ENCODE peak calls at places on chromosomes 13 and 19, in seven cellular contexts. One of them, this sample, is unnamed.

GRCh38 chr19:1690570-1691307 is 38.3 kb upstream of the TCF3 start:
- DNase-seq in NCI-H1694 treated with DMSO at 0.1 percent for 48 hours: no peak
- DNase-seq in EL: peak
- DNase-seq in NCI-H1105: peak
- DNase-seq in activated T-cell treated with anti-CD3 and anti-CD28 coated beads, Interleukin-2, amount 50 U/mL, for 1 hour: peak
- DNase-seq in GDM1: no peak
- DNase-seq in stimulated activated CD8-positive, alpha-beta memory T cell treated with anti-CD3 and anti-CD28 coated beads, Interleukin-7, amount 100 ng/mL, for 1 hour: peak
- DNase-seq in this sample: peak

GRCh38 chr13:41456768-41457588 is at the start of gene RGCC:
- DNase-seq in NCI-H1694 treated with DMSO at 0.1 percent for 48 hours: no peak
- DNase-seq in EL: peak
- DNase-seq in NCI-H1105: no peak
- DNase-seq in activated T-cell treated with anti-CD3 and anti-CD28 coated beads, Interleukin-2, amount 50 U/mL, for 1 hour: peak
- DNase-seq in GDM1: no peak
- DNase-seq in stimulated activated CD8-positive, alpha-beta memory T cell treated with anti-CD3 and anti-CD28 coated beads, Interleukin-7, amount 100 ng/mL, for 1 hour: peak
- DNase-seq in this sample: no peak

GRCh38 chr13:39408512-39408911 is 194.5 kb downstream of the LHFPL6 start:
- DNase-seq in NCI-H1694 treated with DMSO at 0.1 percent for 48 hours: no peak
- DNase-seq in EL: no peak
- DNase-seq in NCI-H1105: no peak
- DNase-seq in activated T-cell treated with anti-CD3 and anti-CD28 coated beads, Interleukin-2, amount 50 U/mL, for 1 hour: no peak
- DNase-seq in GDM1: no peak
- DNase-seq in stimulated activated CD8-positive, alpha-beta memory T cell treated with anti-CD3 and anti-CD28 coated beads, Interleukin-7, amount 100 ng/mL, for 1 hour: no peak
- DNase-seq in this sample: no peak

GRCh38 chr19:44530777-44531176 is 1.3 kb upstream of the CEACAM20 start:
- DNase-seq in NCI-H1694 treated with DMSO at 0.1 percent for 48 hours: no peak
- DNase-seq in EL: peak
- DNase-seq in NCI-H1105: no peak
- DNase-seq in activated T-cell treated with anti-CD3 and anti-CD28 coated beads, Interleukin-2, amount 50 U/mL, for 1 hour: no peak
- DNase-seq in GDM1: no peak
- DNase-seq in stimulated activated CD8-positive, alpha-beta memory T cell treated with anti-CD3 and anti-CD28 coated beads, Interleukin-7, amount 100 ng/mL, for 1 hour: no peak
- DNase-seq in this sample: no peak

GRCh38 chr13:102295316-102296048 is 106.4 kb downstream of the FGF14 start:
- DNase-seq in NCI-H1694 treated with DMSO at 0.1 percent for 48 hours: no peak
- DNase-seq in EL: no peak
- DNase-seq in NCI-H1105: no peak
- DNase-seq in activated T-cell treated with anti-CD3 and anti-CD28 coated beads, Interleukin-2, amount 50 U/mL, for 1 hour: no peak
- DNase-seq in GDM1: no peak
- DNase-seq in stimulated activated CD8-positive, alpha-beta memory T cell treated with anti-CD3 and anti-CD28 coated beads, Interleukin-7, amount 100 ng/mL, for 1 hour: no peak
- DNase-seq in this sample: no peak

GRCh38 chr13:52862358-52863206 is 14.1 kb upstream of the PCDH8 start:
- DNase-seq in NCI-H1694 treated with DMSO at 0.1 percent for 48 hours: peak
- DNase-seq in EL: peak
- DNase-seq in NCI-H1105: no peak
- DNase-seq in activated T-cell treated with anti-CD3 and anti-CD28 coated beads, Interleukin-2, amount 50 U/mL, for 1 hour: no peak
- DNase-seq in GDM1: peak
- DNase-seq in stimulated activated CD8-positive, alpha-beta memory T cell treated with anti-CD3 and anti-CD28 coated beads, Interleukin-7, amount 100 ng/mL, for 1 hour: no peak
- DNase-seq in this sample: no peak

GRCh38 chr19:46357846-46358583 is 11.1 kb downstream of the PPP5C start:
- DNase-seq in NCI-H1694 treated with DMSO at 0.1 percent for 48 hours: no peak
- DNase-seq in EL: peak
- DNase-seq in NCI-H1105: no peak
- DNase-seq in activated T-cell treated with anti-CD3 and anti-CD28 coated beads, Interleukin-2, amount 50 U/mL, for 1 hour: no peak
- DNase-seq in GDM1: no peak
- DNase-seq in stimulated activated CD8-positive, alpha-beta memory T cell treated with anti-CD3 and anti-CD28 coated beads, Interleukin-7, amount 100 ng/mL, for 1 hour: no peak
- DNase-seq in this sample: no peak

GRCh38 chr19:55939206-55939605 is 7.1 kb upstream of the NLRP13 start:
- DNase-seq in NCI-H1694 treated with DMSO at 0.1 percent for 48 hours: no peak
- DNase-seq in EL: no peak
- DNase-seq in NCI-H1105: no peak
- DNase-seq in activated T-cell treated with anti-CD3 and anti-CD28 coated beads, Interleukin-2, amount 50 U/mL, for 1 hour: no peak
- DNase-seq in GDM1: no peak
- DNase-seq in stimulated activated CD8-positive, alpha-beta memory T cell treated with anti-CD3 and anti-CD28 coated beads, Interleukin-7, amount 100 ng/mL, for 1 hour: no peak
- DNase-seq in this sample: no peak

GRCh38 chr13:52452470-52452869 is 2.0 kb upstream of the VPS36 start:
- DNase-seq in NCI-H1694 treated with DMSO at 0.1 percent for 48 hours: no peak
- DNase-seq in EL: no peak
- DNase-seq in NCI-H1105: no peak
- DNase-seq in activated T-cell treated with anti-CD3 and anti-CD28 coated beads, Interleukin-2, amount 50 U/mL, for 1 hour: no peak
- DNase-seq in GDM1: no peak
- DNase-seq in stimulated activated CD8-positive, alpha-beta memory T cell treated with anti-CD3 and anti-CD28 coated beads, Interleukin-7, amount 100 ng/mL, for 1 hour: no peak
- DNase-seq in this sample: no peak

GRCh38 chr19:44741258-44741731 is 7.2 kb upstream of the BCL3 start:
- DNase-seq in NCI-H1694 treated with DMSO at 0.1 percent for 48 hours: no peak
- DNase-seq in EL: no peak
- DNase-seq in NCI-H1105: no peak
- DNase-seq in activated T-cell treated with anti-CD3 and anti-CD28 coated beads, Interleukin-2, amount 50 U/mL, for 1 hour: no peak
- DNase-seq in GDM1: no peak
- DNase-seq in stimulated activated CD8-positive, alpha-beta memory T cell treated with anti-CD3 and anti-CD28 coated beads, Interleukin-7, amount 100 ng/mL, for 1 hour: no peak
- DNase-seq in this sample: no peak

GRCh38 chr19:16673226-16673625 is 12.3 kb downstream of the TMEM38A start:
- DNase-seq in NCI-H1694 treated with DMSO at 0.1 percent for 48 hours: no peak
- DNase-seq in EL: no peak
- DNase-seq in NCI-H1105: no peak
- DNase-seq in activated T-cell treated with anti-CD3 and anti-CD28 coated beads, Interleukin-2, amount 50 U/mL, for 1 hour: no peak
- DNase-seq in GDM1: no peak
- DNase-seq in stimulated activated CD8-positive, alpha-beta memory T cell treated with anti-CD3 and anti-CD28 coated beads, Interleukin-7, amount 100 ng/mL, for 1 hour: no peak
- DNase-seq in this sample: no peak

GRCh38 chr19:43561144-43561970 is 14.0 kb downstream of the XRCC1 start:
- DNase-seq in NCI-H1694 treated with DMSO at 0.1 percent for 48 hours: no peak
- DNase-seq in EL: no peak
- DNase-seq in NCI-H1105: no peak
- DNase-seq in activated T-cell treated with anti-CD3 and anti-CD28 coated beads, Interleukin-2, amount 50 U/mL, for 1 hour: no peak
- DNase-seq in GDM1: no peak
- DNase-seq in stimulated activated CD8-positive, alpha-beta memory T cell treated with anti-CD3 and anti-CD28 coated beads, Interleukin-7, amount 100 ng/mL, for 1 hour: no peak
- DNase-seq in this sample: no peak

GRCh38 chr19:954672-955494 is 29.0 kb downstream of the ARID3A start:
- DNase-seq in NCI-H1694 treated with DMSO at 0.1 percent for 48 hours: no peak
- DNase-seq in EL: no peak
- DNase-seq in NCI-H1105: no peak
- DNase-seq in activated T-cell treated with anti-CD3 and anti-CD28 coated beads, Interleukin-2, amount 50 U/mL, for 1 hour: no peak
- DNase-seq in GDM1: no peak
- DNase-seq in stimulated activated CD8-positive, alpha-beta memory T cell treated with anti-CD3 and anti-CD28 coated beads, Interleukin-7, amount 100 ng/mL, for 1 hour: no peak
- DNase-seq in this sample: no peak

GRCh38 chr13:20359335-20359734 is 127.2 kb upstream of the GJB6 start:
- DNase-seq in NCI-H1694 treated with DMSO at 0.1 percent for 48 hours: no peak
- DNase-seq in EL: peak
- DNase-seq in NCI-H1105: no peak
- DNase-seq in activated T-cell treated with anti-CD3 and anti-CD28 coated beads, Interleukin-2, amount 50 U/mL, for 1 hour: no peak
- DNase-seq in GDM1: no peak
- DNase-seq in stimulated activated CD8-positive, alpha-beta memory T cell treated with anti-CD3 and anti-CD28 coated beads, Interleukin-7, amount 100 ng/mL, for 1 hour: no peak
- DNase-seq in this sample: no peak

GRCh38 chr13:54637377-54637776 is 1608.8 kb downstream of the OLFM4 start:
- DNase-seq in NCI-H1694 treated with DMSO at 0.1 percent for 48 hours: no peak
- DNase-seq in EL: no peak
- DNase-seq in NCI-H1105: no peak
- DNase-seq in activated T-cell treated with anti-CD3 and anti-CD28 coated beads, Interleukin-2, amount 50 U/mL, for 1 hour: no peak
- DNase-seq in GDM1: no peak
- DNase-seq in stimulated activated CD8-positive, alpha-beta memory T cell treated with anti-CD3 and anti-CD28 coated beads, Interleukin-7, amount 100 ng/mL, for 1 hour: no peak
- DNase-seq in this sample: no peak

GRCh38 chr19:12331211-12331941 is 2.1 kb downstream of the ZNF563 start:
- DNase-seq in NCI-H1694 treated with DMSO at 0.1 percent for 48 hours: no peak
- DNase-seq in EL: no peak
- DNase-seq in NCI-H1105: no peak
- DNase-seq in activated T-cell treated with anti-CD3 and anti-CD28 coated beads, Interleukin-2, amount 50 U/mL, for 1 hour: peak
- DNase-seq in GDM1: no peak
- DNase-seq in stimulated activated CD8-positive, alpha-beta memory T cell treated with anti-CD3 and anti-CD28 coated beads, Interleukin-7, amount 100 ng/mL, for 1 hour: no peak
- DNase-seq in this sample: no peak

GRCh38 chr19:623175-623916 is 10.0 kb downstream of the POLRMT start:
- DNase-seq in NCI-H1694 treated with DMSO at 0.1 percent for 48 hours: no peak
- DNase-seq in EL: no peak
- DNase-seq in NCI-H1105: no peak
- DNase-seq in activated T-cell treated with anti-CD3 and anti-CD28 coated beads, Interleukin-2, amount 50 U/mL, for 1 hour: no peak
- DNase-seq in GDM1: no peak
- DNase-seq in stimulated activated CD8-positive, alpha-beta memory T cell treated with anti-CD3 and anti-CD28 coated beads, Interleukin-7, amount 100 ng/mL, for 1 hour: no peak
- DNase-seq in this sample: no peak

GRCh38 chr13:113646376-113646775 is 11.6 kb downstream of the ATP4B start:
- DNase-seq in NCI-H1694 treated with DMSO at 0.1 percent for 48 hours: no peak
- DNase-seq in EL: no peak
- DNase-seq in NCI-H1105: peak
- DNase-seq in activated T-cell treated with anti-CD3 and anti-CD28 coated beads, Interleukin-2, amount 50 U/mL, for 1 hour: no peak
- DNase-seq in GDM1: no peak
- DNase-seq in stimulated activated CD8-positive, alpha-beta memory T cell treated with anti-CD3 and anti-CD28 coated beads, Interleukin-7, amount 100 ng/mL, for 1 hour: no peak
- DNase-seq in this sample: no peak

GRCh38 chr19:55700813-55701212 is 25.8 kb downstream of the EPN1 start:
- DNase-seq in NCI-H1694 treated with DMSO at 0.1 percent for 48 hours: no peak
- DNase-seq in EL: no peak
- DNase-seq in NCI-H1105: no peak
- DNase-seq in activated T-cell treated with anti-CD3 and anti-CD28 coated beads, Interleukin-2, amount 50 U/mL, for 1 hour: no peak
- DNase-seq in GDM1: no peak
- DNase-seq in stimulated activated CD8-positive, alpha-beta memory T cell treated with anti-CD3 and anti-CD28 coated beads, Interleukin-7, amount 100 ng/mL, for 1 hour: no peak
- DNase-seq in this sample: no peak

GRCh38 chr19:51366999-51367564 is 894 bp upstream of the ETFB start:
- DNase-seq in NCI-H1694 treated with DMSO at 0.1 percent for 48 hours: no peak
- DNase-seq in EL: no peak
- DNase-seq in NCI-H1105: no peak
- DNase-seq in activated T-cell treated with anti-CD3 and anti-CD28 coated beads, Interleukin-2, amount 50 U/mL, for 1 hour: peak
- DNase-seq in GDM1: peak
- DNase-seq in stimulated activated CD8-positive, alpha-beta memory T cell treated with anti-CD3 and anti-CD28 coated beads, Interleukin-7, amount 100 ng/mL, for 1 hour: no peak
- DNase-seq in this sample: peak

GRCh38 chr19:8515317-8515716 is 1.4 kb upstream of the ZNF414 start:
- DNase-seq in NCI-H1694 treated with DMSO at 0.1 percent for 48 hours: no peak
- DNase-seq in EL: no peak
- DNase-seq in NCI-H1105: no peak
- DNase-seq in activated T-cell treated with anti-CD3 and anti-CD28 coated beads, Interleukin-2, amount 50 U/mL, for 1 hour: peak
- DNase-seq in GDM1: no peak
- DNase-seq in stimulated activated CD8-positive, alpha-beta memory T cell treated with anti-CD3 and anti-CD28 coated beads, Interleukin-7, amount 100 ng/mL, for 1 hour: peak
- DNase-seq in this sample: no peak

GRCh38 chr19:44738603-44739585 is 9.6 kb upstream of the BCL3 start:
- DNase-seq in NCI-H1694 treated with DMSO at 0.1 percent for 48 hours: no peak
- DNase-seq in EL: no peak
- DNase-seq in NCI-H1105: no peak
- DNase-seq in activated T-cell treated with anti-CD3 and anti-CD28 coated beads, Interleukin-2, amount 50 U/mL, for 1 hour: no peak
- DNase-seq in GDM1: no peak
- DNase-seq in stimulated activated CD8-positive, alpha-beta memory T cell treated with anti-CD3 and anti-CD28 coated beads, Interleukin-7, amount 100 ng/mL, for 1 hour: no peak
- DNase-seq in this sample: no peak

GRCh38 chr13:98794498-98794897 is 42.0 kb upstream of the SLC15A1 start:
- DNase-seq in NCI-H1694 treated with DMSO at 0.1 percent for 48 hours: no peak
- DNase-seq in EL: no peak
- DNase-seq in NCI-H1105: no peak
- DNase-seq in activated T-cell treated with anti-CD3 and anti-CD28 coated beads, Interleukin-2, amount 50 U/mL, for 1 hour: no peak
- DNase-seq in GDM1: no peak
- DNase-seq in stimulated activated CD8-positive, alpha-beta memory T cell treated with anti-CD3 and anti-CD28 coated beads, Interleukin-7, amount 100 ng/mL, for 1 hour: no peak
- DNase-seq in this sample: no peak

GRCh38 chr13:98133949-98134348 is 8.9 kb upstream of the FARP1 start:
- DNase-seq in NCI-H1694 treated with DMSO at 0.1 percent for 48 hours: no peak
- DNase-seq in EL: no peak
- DNase-seq in NCI-H1105: no peak
- DNase-seq in activated T-cell treated with anti-CD3 and anti-CD28 coated beads, Interleukin-2, amount 50 U/mL, for 1 hour: no peak
- DNase-seq in GDM1: no peak
- DNase-seq in stimulated activated CD8-positive, alpha-beta memory T cell treated with anti-CD3 and anti-CD28 coated beads, Interleukin-7, amount 100 ng/mL, for 1 hour: no peak
- DNase-seq in this sample: no peak

GRCh38 chr19:6056801-6057650 is 53.3 kb downstream of the RFX2 start:
- DNase-seq in NCI-H1694 treated with DMSO at 0.1 percent for 48 hours: peak
- DNase-seq in EL: peak
- DNase-seq in NCI-H1105: no peak
- DNase-seq in activated T-cell treated with anti-CD3 and anti-CD28 coated beads, Interleukin-2, amount 50 U/mL, for 1 hour: no peak
- DNase-seq in GDM1: no peak
- DNase-seq in stimulated activated CD8-positive, alpha-beta memory T cell treated with anti-CD3 and anti-CD28 coated beads, Interleukin-7, amount 100 ng/mL, for 1 hour: no peak
- DNase-seq in this sample: no peak

GRCh38 chr13:24685314-24685713 is 5.1 kb downstream of the ATP12A start:
- DNase-seq in NCI-H1694 treated with DMSO at 0.1 percent for 48 hours: no peak
- DNase-seq in EL: no peak
- DNase-seq in NCI-H1105: no peak
- DNase-seq in activated T-cell treated with anti-CD3 and anti-CD28 coated beads, Interleukin-2, amount 50 U/mL, for 1 hour: no peak
- DNase-seq in GDM1: no peak
- DNase-seq in stimulated activated CD8-positive, alpha-beta memory T cell treated with anti-CD3 and anti-CD28 coated beads, Interleukin-7, amount 100 ng/mL, for 1 hour: no peak
- DNase-seq in this sample: no peak

GRCh38 chr13:114116734-114117133 is 15.7 kb downstream of the RASA3 start:
- DNase-seq in NCI-H1694 treated with DMSO at 0.1 percent for 48 hours: no peak
- DNase-seq in EL: no peak
- DNase-seq in NCI-H1105: no peak
- DNase-seq in activated T-cell treated with anti-CD3 and anti-CD28 coated beads, Interleukin-2, amount 50 U/mL, for 1 hour: peak
- DNase-seq in GDM1: no peak
- DNase-seq in stimulated activated CD8-positive, alpha-beta memory T cell treated with anti-CD3 and anti-CD28 coated beads, Interleukin-7, amount 100 ng/mL, for 1 hour: no peak
- DNase-seq in this sample: no peak

GRCh38 chr19:806815-807421 is 9.7 kb downstream of the PTBP1 start:
- DNase-seq in NCI-H1694 treated with DMSO at 0.1 percent for 48 hours: no peak
- DNase-seq in EL: no peak
- DNase-seq in NCI-H1105: no peak
- DNase-seq in activated T-cell treated with anti-CD3 and anti-CD28 coated beads, Interleukin-2, amount 50 U/mL, for 1 hour: no peak
- DNase-seq in GDM1: no peak
- DNase-seq in stimulated activated CD8-positive, alpha-beta memory T cell treated with anti-CD3 and anti-CD28 coated beads, Interleukin-7, amount 100 ng/mL, for 1 hour: no peak
- DNase-seq in this sample: no peak

GRCh38 chr19:29909545-29909944 is 32.5 kb upstream of the URI1 start:
- DNase-seq in NCI-H1694 treated with DMSO at 0.1 percent for 48 hours: no peak
- DNase-seq in EL: no peak
- DNase-seq in NCI-H1105: no peak
- DNase-seq in activated T-cell treated with anti-CD3 and anti-CD28 coated beads, Interleukin-2, amount 50 U/mL, for 1 hour: no peak
- DNase-seq in GDM1: no peak
- DNase-seq in stimulated activated CD8-positive, alpha-beta memory T cell treated with anti-CD3 and anti-CD28 coated beads, Interleukin-7, amount 100 ng/mL, for 1 hour: no peak
- DNase-seq in this sample: no peak

GRCh38 chr13:29756506-29756905 is 93.9 kb downstream of the UBL3 start:
- DNase-seq in NCI-H1694 treated with DMSO at 0.1 percent for 48 hours: no peak
- DNase-seq in EL: peak
- DNase-seq in NCI-H1105: no peak
- DNase-seq in activated T-cell treated with anti-CD3 and anti-CD28 coated beads, Interleukin-2, amount 50 U/mL, for 1 hour: no peak
- DNase-seq in GDM1: no peak
- DNase-seq in stimulated activated CD8-positive, alpha-beta memory T cell treated with anti-CD3 and anti-CD28 coated beads, Interleukin-7, amount 100 ng/mL, for 1 hour: no peak
- DNase-seq in this sample: no peak

GRCh38 chr19:38706792-38707511 is 37.3 kb downstream of the CAPN12 start:
- DNase-seq in NCI-H1694 treated with DMSO at 0.1 percent for 48 hours: no peak
- DNase-seq in EL: no peak
- DNase-seq in NCI-H1105: no peak
- DNase-seq in activated T-cell treated with anti-CD3 and anti-CD28 coated beads, Interleukin-2, amount 50 U/mL, for 1 hour: no peak
- DNase-seq in GDM1: no peak
- DNase-seq in stimulated activated CD8-positive, alpha-beta memory T cell treated with anti-CD3 and anti-CD28 coated beads, Interleukin-7, amount 100 ng/mL, for 1 hour: no peak
- DNase-seq in this sample: no peak

GRCh38 chr13:82654851-82655517 is 1227.3 kb downstream of the SLITRK1 start:
- DNase-seq in NCI-H1694 treated with DMSO at 0.1 percent for 48 hours: no peak
- DNase-seq in EL: peak
- DNase-seq in NCI-H1105: no peak
- DNase-seq in activated T-cell treated with anti-CD3 and anti-CD28 coated beads, Interleukin-2, amount 50 U/mL, for 1 hour: no peak
- DNase-seq in GDM1: no peak
- DNase-seq in stimulated activated CD8-positive, alpha-beta memory T cell treated with anti-CD3 and anti-CD28 coated beads, Interleukin-7, amount 100 ng/mL, for 1 hour: no peak
- DNase-seq in this sample: no peak

GRCh38 chr13:88541993-88542392 is 870.8 kb downstream of the SLITRK5 start:
- DNase-seq in NCI-H1694 treated with DMSO at 0.1 percent for 48 hours: no peak
- DNase-seq in EL: no peak
- DNase-seq in NCI-H1105: no peak
- DNase-seq in activated T-cell treated with anti-CD3 and anti-CD28 coated beads, Interleukin-2, amount 50 U/mL, for 1 hour: no peak
- DNase-seq in GDM1: no peak
- DNase-seq in stimulated activated CD8-positive, alpha-beta memory T cell treated with anti-CD3 and anti-CD28 coated beads, Interleukin-7, amount 100 ng/mL, for 1 hour: no peak
- DNase-seq in this sample: no peak

GRCh38 chr19:48244289-48244688 is 11.4 kb downstream of the CARD8 start:
- DNase-seq in NCI-H1694 treated with DMSO at 0.1 percent for 48 hours: no peak
- DNase-seq in EL: no peak
- DNase-seq in NCI-H1105: no peak
- DNase-seq in activated T-cell treated with anti-CD3 and anti-CD28 coated beads, Interleukin-2, amount 50 U/mL, for 1 hour: no peak
- DNase-seq in GDM1: peak
- DNase-seq in stimulated activated CD8-positive, alpha-beta memory T cell treated with anti-CD3 and anti-CD28 coated beads, Interleukin-7, amount 100 ng/mL, for 1 hour: no peak
- DNase-seq in this sample: no peak

GRCh38 chr13:42575938-42576337 is 2.0 kb downstream of the TNFSF11 start:
- DNase-seq in NCI-H1694 treated with DMSO at 0.1 percent for 48 hours: no peak
- DNase-seq in EL: no peak
- DNase-seq in NCI-H1105: peak
- DNase-seq in activated T-cell treated with anti-CD3 and anti-CD28 coated beads, Interleukin-2, amount 50 U/mL, for 1 hour: no peak
- DNase-seq in GDM1: no peak
- DNase-seq in stimulated activated CD8-positive, alpha-beta memory T cell treated with anti-CD3 and anti-CD28 coated beads, Interleukin-7, amount 100 ng/mL, for 1 hour: no peak
- DNase-seq in this sample: no peak

GRCh38 chr19:1789282-1790020 is 22.6 kb downstream of the ATP8B3 start:
- DNase-seq in NCI-H1694 treated with DMSO at 0.1 percent for 48 hours: no peak
- DNase-seq in EL: no peak
- DNase-seq in NCI-H1105: no peak
- DNase-seq in activated T-cell treated with anti-CD3 and anti-CD28 coated beads, Interleukin-2, amount 50 U/mL, for 1 hour: no peak
- DNase-seq in GDM1: no peak
- DNase-seq in stimulated activated CD8-positive, alpha-beta memory T cell treated with anti-CD3 and anti-CD28 coated beads, Interleukin-7, amount 100 ng/mL, for 1 hour: no peak
- DNase-seq in this sample: no peak

GRCh38 chr19:47084879-47085439 is 28.6 kb downstream of the ZC3H4 start:
- DNase-seq in NCI-H1694 treated with DMSO at 0.1 percent for 48 hours: no peak
- DNase-seq in EL: no peak
- DNase-seq in NCI-H1105: no peak
- DNase-seq in activated T-cell treated with anti-CD3 and anti-CD28 coated beads, Interleukin-2, amount 50 U/mL, for 1 hour: no peak
- DNase-seq in GDM1: no peak
- DNase-seq in stimulated activated CD8-positive, alpha-beta memory T cell treated with anti-CD3 and anti-CD28 coated beads, Interleukin-7, amount 100 ng/mL, for 1 hour: no peak
- DNase-seq in this sample: no peak

GRCh38 chr19:39568604-39569003 is 28.6 kb upstream of the EID2 start:
- DNase-seq in NCI-H1694 treated with DMSO at 0.1 percent for 48 hours: no peak
- DNase-seq in EL: peak
- DNase-seq in NCI-H1105: no peak
- DNase-seq in activated T-cell treated with anti-CD3 and anti-CD28 coated beads, Interleukin-2, amount 50 U/mL, for 1 hour: no peak
- DNase-seq in GDM1: no peak
- DNase-seq in stimulated activated CD8-positive, alpha-beta memory T cell treated with anti-CD3 and anti-CD28 coated beads, Interleukin-7, amount 100 ng/mL, for 1 hour: no peak
- DNase-seq in this sample: no peak

This sample was measured in CMK.